ENCODE peak calls at places on chromosomes 2 and 18, in four cellular contexts. F, L, Z and K are unnamed samples.

GRCh38 chr2:178928077-178928476 is 120.9 kb upstream of the TTN start:
- DNase-seq in Z (no peak), L (no peak), F (no peak), K (peak)

GRCh38 chr2:103159018-103159417 is 397.2 kb downstream of the TMEM182 start:
- DNase-seq in Z (no peak), F (no peak), L (no peak), K (no peak)

GRCh38 chr18:35099911-35100310 is 58.7 kb downstream of the MAPRE2 start:
- DNase-seq in Z (no peak), L (no peak), F (no peak), K (no peak)

GRCh38 chr18:58156516-58156915 is 112.5 kb downstream of the NEDD4L start:
- DNase-seq in F (no peak), L (no peak), Z (no peak), K (no peak)

GRCh38 chr2:142742301-142743214 is 134.9 kb upstream of the KYNU start:
- DNase-seq in F (no peak), Z (no peak), L (no peak), K (no peak)

GRCh38 chr2:216034065-216034464 is 20.7 kb upstream of the MREG start:
- DNase-seq in Z (peak), L (peak), F (peak), K (peak)

GRCh38 chr2:102621630-102622029 is 2.3 kb downstream of the SLC9A2 start:
- DNase-seq in F (no peak), L (no peak), Z (no peak), K (no peak)

GRCh38 chr2:74587664-74588277 is 33.3 kb downstream of the DOK1 start:
- DNase-seq in L (peak), Z (peak), F (peak), K (no peak)

GRCh38 chr2:44829771-44830170 is 111.7 kb upstream of the SIX3 start:
- DNase-seq in F (no peak), Z (no peak), L (no peak), K (no peak)

GRCh38 chr2:133177196-133177595 is 391.1 kb downstream of the NCKAP5 start:
- DNase-seq in Z (no peak), L (no peak), F (no peak), K (no peak)

GRCh38 chr2:157024129-157024528 is 233.4 kb upstream of the GALNT5 start:
- DNase-seq in F (no peak), Z (peak), L (no peak), K (no peak)

GRCh38 chr2:149994057-149994728 is 406.6 kb upstream of the MMADHC start:
- DNase-seq in Z (peak), F (no peak), L (peak), K (no peak)

GRCh38 chr2:50729306-50730105 is 302.4 kb downstream of the NRXN1 start:
- DNase-seq in F (no peak), Z (no peak), L (no peak), K (no peak)

GRCh38 chr2:10238396-10238795 is 64.3 kb upstream of the HPCAL1 start:
- DNase-seq in Z (no peak), F (no peak), L (no peak), K (no peak)

GRCh38 chr2:101120124-101120996 is 30.8 kb downstream of the TBC1D8 start:
- DNase-seq in F (no peak), Z (peak), L (no peak), K (no peak)

GRCh38 chr2:189836644-189837043 is 52.4 kb downstream of the PMS1 start:
- DNase-seq in Z (no peak), L (peak), F (no peak), K (no peak)

GRCh38 chr2:12950957-12951656 is 234.4 kb downstream of the TRIB2 start:
- DNase-seq in L (no peak), F (no peak), Z (no peak), K (no peak)
- TF ChIP-seq TARDBP in L (no peak), F (no peak), Z (no peak), K (no peak)

GRCh38 chr18:12657849-12658829 is at the start of gene SPIRE1:
- DNase-seq in Z (peak), L (peak), F (peak), K (no peak)

GRCh38 chr18:12656671-12657047 is 1.2 kb downstream of the SPIRE1 start:
- DNase-seq in Z (no peak), L (no peak), F (no peak), K (no peak)

GRCh38 chr18:12657048-12657848 is 659 bp downstream of the SPIRE1 start:
- DNase-seq in Z (no peak), L (peak), F (peak), K (no peak)

GRCh38 chr18:12654971-12655370 is 2.9 kb downstream of the SPIRE1 start:
- DNase-seq in L (no peak), F (no peak), Z (no peak), K (no peak)

DNA sequence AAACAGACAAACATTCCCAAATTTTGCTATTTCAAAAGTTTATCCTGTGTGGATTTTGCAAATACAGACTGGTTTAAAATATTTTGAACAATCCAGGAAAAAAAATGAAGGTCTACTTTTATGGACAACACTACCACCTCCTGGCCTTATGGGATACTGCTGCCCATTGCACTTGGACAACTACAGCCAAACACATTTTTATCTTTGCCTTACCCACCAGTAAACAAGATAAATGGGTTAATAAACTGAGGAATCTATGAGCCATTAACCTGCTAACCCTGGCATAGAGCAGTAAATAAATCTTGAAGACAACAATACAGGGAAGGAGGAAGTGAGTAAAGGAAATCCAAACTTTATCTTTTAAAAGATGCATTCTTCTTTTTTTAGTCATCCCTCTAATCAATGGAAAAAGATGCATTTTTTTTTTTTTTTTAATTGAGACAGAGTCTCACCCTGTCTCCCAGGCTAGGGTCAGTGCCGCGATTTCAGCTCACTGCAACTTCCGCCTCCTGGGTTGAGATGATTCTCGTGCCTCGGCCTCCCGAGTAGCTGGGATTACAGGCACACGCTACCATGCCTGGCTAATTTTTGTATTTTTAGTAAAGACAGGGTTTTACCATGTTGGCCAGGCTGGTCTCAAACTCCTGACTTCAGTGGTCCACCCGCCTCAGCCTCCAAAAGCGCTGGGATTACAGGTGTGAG is 2.1 kb upstream of the SPIRE1 start:
- DNase-seq in L (peak), F (peak), Z (peak), K (no peak)
- TF ChIP-seq TARDBP in L (no peak), F (no peak), Z (no peak), K (no peak)

GRCh38 chr2:33433279-33434235 is 42.9 kb upstream of the RASGRP3 start:
- DNase-seq in F (no peak), L (no peak), Z (no peak), K (no peak)
- TF ChIP-seq TARDBP in F (no peak), L (no peak), Z (no peak), K (no peak)

GRCh38 chr2:226434702-226435101 is 364.9 kb downstream of the IRS1 start:
- DNase-seq in Z (no peak), F (no peak), L (no peak), K (no peak)
- TF ChIP-seq TARDBP in Z (no peak), F (no peak), L (no peak), K (no peak)

DNA sequence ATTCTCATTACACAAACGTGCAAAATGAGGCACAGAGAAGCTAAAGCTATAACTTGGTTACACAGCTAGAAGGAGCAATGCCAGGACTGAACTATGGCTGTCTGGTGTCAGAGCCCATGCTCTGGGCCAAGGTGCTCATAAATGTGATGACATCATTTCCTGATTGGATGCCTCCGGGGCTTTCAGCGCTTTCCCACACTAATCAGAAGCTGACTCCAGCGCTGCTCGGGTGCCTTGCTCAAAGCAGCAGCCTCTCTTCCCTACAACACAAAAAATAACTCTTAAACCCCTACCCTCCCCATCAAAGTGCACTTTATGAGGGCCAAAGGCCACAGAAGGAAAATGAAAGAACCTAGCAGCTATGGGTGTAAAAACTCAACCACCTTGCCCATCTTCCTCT is 90.7 kb downstream of the STK39 start:
- DNase-seq in L (peak), Z (no peak), F (no peak), K (no peak)
- TF ChIP-seq TARDBP in L (no peak), Z (no peak), F (no peak), K (no peak)

DNA sequence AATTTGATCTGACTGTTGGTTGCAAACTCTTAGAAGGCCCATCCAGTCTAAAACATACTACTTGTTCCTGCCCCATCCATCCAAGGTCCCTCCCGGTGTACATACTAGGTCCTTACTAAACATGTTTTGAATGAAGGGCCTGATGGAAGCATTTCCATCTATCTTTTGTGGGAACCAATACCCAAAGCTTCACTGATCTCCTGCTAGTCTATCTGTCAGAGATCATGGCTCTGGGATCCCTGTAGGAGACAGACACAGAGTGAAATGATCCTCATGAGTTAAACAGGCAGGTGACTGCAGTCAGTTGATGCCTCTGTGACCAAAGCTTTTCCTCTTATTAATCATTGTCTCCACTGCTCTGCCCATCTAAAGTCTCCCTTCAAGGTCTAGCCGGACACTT is 115.0 kb downstream of the ST6GAL2 start:
- DNase-seq in L (no peak), Z (no peak), F (no peak), K (no peak)
- TF ChIP-seq TARDBP in L (no peak), Z (no peak), F (no peak), K (no peak)